ENCODE peak calls at places on chromosomes 1 and 21, in ten cellular contexts. One of them, this sample, is unnamed.

GRCh38 chr1:11961230-11961629 is 19.0 kb upstream of the MFN2 start:
- DNase-seq in GM12865: no peak
- DNase-seq in esophagus muscularis mucosa: no peak
- DNase-seq in psoas muscle: no peak
- DNase-seq in AG04450: no peak
- DNase-seq in A549: no peak
- DNase-seq in LNCaP clone FGC: no peak
- DNase-seq in fibroblast of lung: peak; percentile 37
- DNase-seq in left lung: no peak
- DNase-seq in left ventricle myocardium inferior: no peak
- DNase-seq in this sample: no peak

GRCh38 chr1:23010734-23011449 is 4.8 kb downstream of the TEX46 start:
- DNase-seq in GM12865: no peak
- DNase-seq in esophagus muscularis mucosa: no peak
- DNase-seq in psoas muscle: no peak
- DNase-seq in AG04450: no peak
- DNase-seq in A549: peak; percentile 70
- DNase-seq in LNCaP clone FGC: no peak
- DNase-seq in fibroblast of lung: peak; percentile 45
- DNase-seq in left lung: no peak
- DNase-seq in left ventricle myocardium inferior: no peak
- DNase-seq in this sample: peak; percentile 37

GRCh38 chr1:109739738-109740614 is 862 bp downstream of the GSTM3 start:
- DNase-seq in GM12865: peak; percentile 68
- DNase-seq in esophagus muscularis mucosa: peak; percentile 95
- DNase-seq in psoas muscle: peak; percentile 83
- DNase-seq in AG04450: peak; percentile 13
- DNase-seq in A549: peak; percentile 56
- DNase-seq in LNCaP clone FGC: peak; percentile 19
- DNase-seq in fibroblast of lung: peak; percentile 69
- DNase-seq in left lung: peak; percentile 96
- DNase-seq in left ventricle myocardium inferior: peak; percentile 86
- DNase-seq in this sample: peak; percentile 70

GRCh38 chr21:18153063-18153462 is 91.6 kb upstream of the CHODL start:
- DNase-seq in GM12865: no peak
- DNase-seq in esophagus muscularis mucosa: no peak
- DNase-seq in psoas muscle: no peak
- DNase-seq in AG04450: no peak
- DNase-seq in A549: no peak
- DNase-seq in LNCaP clone FGC: no peak
- DNase-seq in fibroblast of lung: no peak
- DNase-seq in left lung: no peak
- DNase-seq in left ventricle myocardium inferior: no peak
- DNase-seq in this sample: no peak

GRCh38 chr21:17742181-17742580 is 77.0 kb downstream of the C21orf91 start:
- DNase-seq in GM12865: no peak
- DNase-seq in esophagus muscularis mucosa: no peak
- DNase-seq in psoas muscle: no peak
- DNase-seq in AG04450: no peak
- DNase-seq in A549: no peak
- DNase-seq in LNCaP clone FGC: no peak
- DNase-seq in fibroblast of lung: no peak
- DNase-seq in left lung: no peak
- DNase-seq in left ventricle myocardium inferior: no peak
- DNase-seq in this sample: no peak

GRCh38 chr1:239478069-239478468 is 91.7 kb downstream of the CHRM3 start:
- DNase-seq in GM12865: no peak
- DNase-seq in esophagus muscularis mucosa: no peak
- DNase-seq in psoas muscle: no peak
- DNase-seq in AG04450: no peak
- DNase-seq in A549: no peak
- DNase-seq in LNCaP clone FGC: no peak
- DNase-seq in fibroblast of lung: no peak
- DNase-seq in left lung: no peak
- DNase-seq in left ventricle myocardium inferior: no peak
- DNase-seq in this sample: no peak

GRCh38 chr1:95076034-95076433 is 3.3 kb upstream of the ALG14 start:
- DNase-seq in GM12865: no peak
- DNase-seq in esophagus muscularis mucosa: no peak
- DNase-seq in psoas muscle: no peak
- DNase-seq in AG04450: no peak
- DNase-seq in A549: no peak
- DNase-seq in LNCaP clone FGC: no peak
- DNase-seq in fibroblast of lung: no peak
- DNase-seq in left lung: no peak
- DNase-seq in left ventricle myocardium inferior: no peak
- DNase-seq in this sample: no peak

GRCh38 chr1:26353976-26354820 is at the start of gene CRYBG2:
- DNase-seq in GM12865: no peak
- DNase-seq in esophagus muscularis mucosa: no peak
- DNase-seq in psoas muscle: no peak
- DNase-seq in AG04450: no peak
- DNase-seq in A549: no peak
- DNase-seq in LNCaP clone FGC: peak; percentile 14
- DNase-seq in fibroblast of lung: no peak
- DNase-seq in left lung: peak; percentile 82
- DNase-seq in left ventricle myocardium inferior: no peak
- DNase-seq in this sample: no peak

GRCh38 chr21:43196789-43197188 is 28.0 kb downstream of the CRYAA start:
- DNase-seq in GM12865: no peak
- DNase-seq in esophagus muscularis mucosa: no peak
- DNase-seq in psoas muscle: peak; percentile 51
- DNase-seq in AG04450: no peak
- DNase-seq in A549: no peak
- DNase-seq in LNCaP clone FGC: peak; percentile 46
- DNase-seq in fibroblast of lung: no peak
- DNase-seq in left lung: no peak
- DNase-seq in left ventricle myocardium inferior: no peak
- DNase-seq in this sample: no peak

GRCh38 chr1:228372183-228373003 is 34.2 kb downstream of the TRIM11 start:
- DNase-seq in GM12865: no peak
- DNase-seq in esophagus muscularis mucosa: no peak
- DNase-seq in psoas muscle: peak; percentile 75
- DNase-seq in AG04450: no peak
- DNase-seq in A549: no peak
- DNase-seq in LNCaP clone FGC: no peak
- DNase-seq in fibroblast of lung: no peak
- DNase-seq in left lung: peak; percentile 75
- DNase-seq in left ventricle myocardium inferior: peak; percentile 52
- DNase-seq in this sample: no peak

GRCh38 chr1:111666828-111667227 is 47.2 kb downstream of the RAP1A start:
- DNase-seq in GM12865: no peak
- DNase-seq in esophagus muscularis mucosa: no peak
- DNase-seq in psoas muscle: no peak
- DNase-seq in AG04450: no peak
- DNase-seq in A549: no peak
- DNase-seq in LNCaP clone FGC: no peak
- DNase-seq in fibroblast of lung: no peak
- DNase-seq in left lung: no peak
- DNase-seq in left ventricle myocardium inferior: no peak
- DNase-seq in this sample: no peak
- H3K4me3 ChIP-seq in GM12865: no peak overlapping the region
- H3K4me3 ChIP-seq in esophagus muscularis mucosa: no peak overlapping the region
- H3K4me3 ChIP-seq in psoas muscle: no peak overlapping the region
- H3K4me3 ChIP-seq in AG04450: no peak overlapping the region
- H3K4me3 ChIP-seq in A549: no peak overlapping the region
- H3K4me3 ChIP-seq in LNCaP clone FGC: no peak overlapping the region
- H3K4me3 ChIP-seq in fibroblast of lung: no peak overlapping the region
- H3K4me3 ChIP-seq in left lung: no peak overlapping the region
- H3K4me3 ChIP-seq in left ventricle myocardium inferior: no peak overlapping the region
- H3K4me3 ChIP-seq in this sample: no peak overlapping the region

GRCh38 chr1:25033030-25033827 is 103.2 kb upstream of the RUNX3 start:
- DNase-seq in GM12865: peak; percentile 56
- DNase-seq in esophagus muscularis mucosa: no peak
- DNase-seq in psoas muscle: no peak
- DNase-seq in AG04450: no peak
- DNase-seq in A549: no peak
- DNase-seq in LNCaP clone FGC: no peak
- DNase-seq in fibroblast of lung: no peak
- DNase-seq in left lung: peak; percentile 45
- DNase-seq in left ventricle myocardium inferior: no peak
- DNase-seq in this sample: no peak

GRCh38 chr1:25031966-25032667 is 102.0 kb upstream of the RUNX3 start:
- DNase-seq in GM12865: peak; percentile 95
- DNase-seq in esophagus muscularis mucosa: no peak
- DNase-seq in psoas muscle: no peak
- DNase-seq in AG04450: no peak
- DNase-seq in A549: peak; percentile 28
- DNase-seq in LNCaP clone FGC: peak; percentile 96
- DNase-seq in fibroblast of lung: peak; percentile 43
- DNase-seq in left lung: peak; percentile 70
- DNase-seq in left ventricle myocardium inferior: peak; percentile 42
- DNase-seq in this sample: peak; percentile 34

GRCh38 chr1:25035523-25036116 is 105.5 kb upstream of the RUNX3 start:
- DNase-seq in GM12865: no peak
- DNase-seq in esophagus muscularis mucosa: no peak
- DNase-seq in psoas muscle: no peak
- DNase-seq in AG04450: no peak
- DNase-seq in A549: no peak
- DNase-seq in LNCaP clone FGC: no peak
- DNase-seq in fibroblast of lung: no peak
- DNase-seq in left lung: no peak
- DNase-seq in left ventricle myocardium inferior: no peak
- DNase-seq in this sample: no peak

GRCh38 chr1:25034736-25035522 is 104.9 kb upstream of the RUNX3 start:
- DNase-seq in GM12865: peak; percentile 67
- DNase-seq in esophagus muscularis mucosa: no peak
- DNase-seq in psoas muscle: peak; percentile 22
- DNase-seq in AG04450: no peak
- DNase-seq in A549: no peak
- DNase-seq in LNCaP clone FGC: no peak
- DNase-seq in fibroblast of lung: no peak
- DNase-seq in left lung: peak; percentile 74
- DNase-seq in left ventricle myocardium inferior: no peak
- DNase-seq in this sample: no peak

DNA sequence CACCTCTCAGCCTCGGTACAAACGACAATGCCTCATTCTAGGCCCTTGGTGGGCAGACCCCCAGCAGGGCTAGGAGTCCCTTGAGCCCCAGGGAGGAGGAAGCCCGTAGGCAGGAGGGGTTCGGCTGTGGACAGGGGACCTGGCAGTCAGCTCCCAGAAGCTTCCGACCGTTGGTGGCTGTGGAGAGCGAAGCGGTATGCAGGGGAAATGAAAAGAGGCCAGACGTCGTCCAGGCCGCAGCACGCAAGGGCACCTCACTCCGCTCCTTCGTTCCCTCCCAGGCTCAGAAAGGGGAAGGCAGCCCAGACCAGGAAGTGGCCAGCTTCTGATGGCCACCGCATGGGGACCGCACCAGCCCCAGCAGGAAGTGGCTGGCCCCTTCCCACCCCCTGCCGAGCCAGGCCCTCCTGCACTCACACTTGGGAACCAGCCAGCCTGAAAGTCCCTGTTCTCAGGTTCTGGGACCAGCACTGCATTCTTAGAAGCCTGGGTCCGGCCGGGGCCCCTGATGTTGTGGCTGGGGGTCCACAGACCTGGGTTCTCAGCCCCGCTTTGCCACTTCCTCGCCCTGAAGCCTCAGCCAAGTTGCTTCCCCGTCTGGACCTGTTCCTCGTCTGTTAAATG is 103.9 kb upstream of the RUNX3 start:
- DNase-seq in GM12865: peak; percentile 92
- DNase-seq in esophagus muscularis mucosa: no peak
- DNase-seq in psoas muscle: peak; percentile 65
- DNase-seq in AG04450: no peak
- DNase-seq in A549: no peak
- DNase-seq in LNCaP clone FGC: no peak
- DNase-seq in fibroblast of lung: no peak
- DNase-seq in left lung: peak; percentile 92
- DNase-seq in left ventricle myocardium inferior: peak; percentile 46
- DNase-seq in this sample: no peak
- H3K4me3 ChIP-seq in GM12865: peak overlapping the region; percentile 78
- H3K4me3 ChIP-seq in esophagus muscularis mucosa: no peak overlapping the region
- H3K4me3 ChIP-seq in psoas muscle: no peak overlapping the region
- H3K4me3 ChIP-seq in AG04450: no peak overlapping the region
- H3K4me3 ChIP-seq in A549: no peak overlapping the region
- H3K4me3 ChIP-seq in LNCaP clone FGC: no peak overlapping the region
- H3K4me3 ChIP-seq in fibroblast of lung: no peak overlapping the region
- H3K4me3 ChIP-seq in left lung: no peak overlapping the region
- H3K4me3 ChIP-seq in left ventricle myocardium inferior: no peak overlapping the region
- H3K4me3 ChIP-seq in this sample: no peak overlapping the region

GRCh38 chr1:165355977-165356811 is at the start of gene LMX1A:
- DNase-seq in GM12865: no peak
- DNase-seq in esophagus muscularis mucosa: peak; percentile 89
- DNase-seq in psoas muscle: peak; percentile 67
- DNase-seq in AG04450: no peak
- DNase-seq in A549: peak; percentile 18
- DNase-seq in LNCaP clone FGC: no peak
- DNase-seq in fibroblast of lung: no peak
- DNase-seq in left lung: peak; percentile 68
- DNase-seq in left ventricle myocardium inferior: no peak
- DNase-seq in this sample: no peak
- H3K4me3 ChIP-seq in GM12865: no peak within 1 kb of the TSS
- H3K4me3 ChIP-seq in esophagus muscularis mucosa: peak within 1 kb of the TSS; percentile 58
- H3K4me3 ChIP-seq in psoas muscle: peak within 1 kb of the TSS; percentile 67
- H3K4me3 ChIP-seq in AG04450: no peak within 1 kb of the TSS
- H3K4me3 ChIP-seq in A549: peak within 1 kb of the TSS; percentile 35
- H3K4me3 ChIP-seq in LNCaP clone FGC: peak within 1 kb of the TSS; percentile 38
- H3K4me3 ChIP-seq in fibroblast of lung: no peak within 1 kb of the TSS
- H3K4me3 ChIP-seq in left lung: peak within 1 kb of the TSS; percentile 19
- H3K4me3 ChIP-seq in left ventricle myocardium inferior: peak within 1 kb of the TSS; percentile 63
- H3K4me3 ChIP-seq in this sample: peak within 1 kb of the TSS; percentile 21

GRCh38 chr1:203326830-203327683 is 21.7 kb downstream of the BTG2 start:
- DNase-seq in GM12865: peak; percentile 98
- DNase-seq in esophagus muscularis mucosa: peak; percentile 97
- DNase-seq in psoas muscle: peak; percentile 96
- DNase-seq in AG04450: peak; percentile 51
- DNase-seq in A549: peak; percentile 87
- DNase-seq in LNCaP clone FGC: peak; percentile 71
- DNase-seq in fibroblast of lung: peak; percentile 80
- DNase-seq in left lung: peak; percentile 96
- DNase-seq in left ventricle myocardium inferior: peak; percentile 93
- DNase-seq in this sample: peak; percentile 95

GRCh38 chr1:203325004-203325417 is 19.7 kb downstream of the BTG2 start:
- DNase-seq in GM12865: peak; percentile 94
- DNase-seq in esophagus muscularis mucosa: no peak
- DNase-seq in psoas muscle: no peak
- DNase-seq in AG04450: no peak
- DNase-seq in A549: no peak
- DNase-seq in LNCaP clone FGC: no peak
- DNase-seq in fibroblast of lung: no peak
- DNase-seq in left lung: peak; percentile 45
- DNase-seq in left ventricle myocardium inferior: no peak
- DNase-seq in this sample: no peak

GRCh38 chr1:203324103-203325003 is 19.0 kb downstream of the BTG2 start:
- DNase-seq in GM12865: peak; percentile 76
- DNase-seq in esophagus muscularis mucosa: no peak
- DNase-seq in psoas muscle: no peak
- DNase-seq in AG04450: no peak
- DNase-seq in A549: no peak
- DNase-seq in LNCaP clone FGC: no peak
- DNase-seq in fibroblast of lung: no peak
- DNase-seq in left lung: peak; percentile 71
- DNase-seq in left ventricle myocardium inferior: no peak
- DNase-seq in this sample: no peak

GRCh38 chr1:203323587-203323986 is 18.3 kb downstream of the BTG2 start:
- DNase-seq in GM12865: no peak
- DNase-seq in esophagus muscularis mucosa: no peak
- DNase-seq in psoas muscle: no peak
- DNase-seq in AG04450: no peak
- DNase-seq in A549: no peak
- DNase-seq in LNCaP clone FGC: no peak
- DNase-seq in fibroblast of lung: no peak
- DNase-seq in left lung: no peak
- DNase-seq in left ventricle myocardium inferior: no peak
- DNase-seq in this sample: no peak

GRCh38 chr1:203325418-203326091 is 20.2 kb downstream of the BTG2 start:
- DNase-seq in GM12865: peak; percentile 82
- DNase-seq in esophagus muscularis mucosa: no peak
- DNase-seq in psoas muscle: peak; percentile 70
- DNase-seq in AG04450: no peak
- DNase-seq in A549: no peak
- DNase-seq in LNCaP clone FGC: peak; percentile 65
- DNase-seq in fibroblast of lung: no peak
- DNase-seq in left lung: peak; percentile 80
- DNase-seq in left ventricle myocardium inferior: peak; percentile 83
- DNase-seq in this sample: no peak
- H3K4me3 ChIP-seq in GM12865: peak overlapping the region; percentile 56
- H3K4me3 ChIP-seq in esophagus muscularis mucosa: no peak overlapping the region
- H3K4me3 ChIP-seq in psoas muscle: no peak overlapping the region
- H3K4me3 ChIP-seq in AG04450: no peak overlapping the region
- H3K4me3 ChIP-seq in A549: no peak overlapping the region
- H3K4me3 ChIP-seq in LNCaP clone FGC: no peak overlapping the region
- H3K4me3 ChIP-seq in fibroblast of lung: no peak overlapping the region
- H3K4me3 ChIP-seq in left lung: no peak overlapping the region
- H3K4me3 ChIP-seq in left ventricle myocardium inferior: no peak overlapping the region
- H3K4me3 ChIP-seq in this sample: no peak overlapping the region

This sample was measured in cardiac muscle cell.